ENCODE peak calls at places on chromosomes 2 and 18, in five cellular contexts. B is effector memory CD4-positive, alpha-beta T cell; Q is CD8-positive, alpha-beta memory T cell; T is tibial nerve; U is GM23248. S is an unnamed sample.

GRCh38 chr2:11802782-11803191 is 56.4 kb downstream of the LPIN1 start:
- DNase-seq in B (no peak), Q (no peak), T (no peak), U (peak), S (no peak)

GRCh38 chr2:144012304-144012703 is 507.6 kb downstream of the ZEB2 start:
- DNase-seq in B (no peak), Q (no peak), T (no peak), U (no peak), S (no peak)

GRCh38 chr2:158049129-158049855 is 52.4 kb upstream of the UPP2 start:
- DNase-seq in B (no peak), Q (no peak), T (no peak), U (no peak), S (no peak)

GRCh38 chr2:107553534-107553933 is 273.2 kb upstream of the RGPD4 start:
- DNase-seq in B (no peak), Q (no peak), T (no peak), U (peak), S (no peak)

GRCh38 chr2:19350678-19351401 is 7.6 kb downstream of the OSR1 start:
- DNase-seq in B (no peak), Q (no peak), T (no peak), U (no peak), S (no peak)

GRCh38 chr2:38174646-38175096 is 98.7 kb upstream of the CYP1B1 start:
- DNase-seq in B (no peak), Q (no peak), T (no peak), U (peak), S (no peak)

GRCh38 chr2:209094221-209094620 is 329.6 kb upstream of the MAP2 start:
- DNase-seq in B (no peak), Q (no peak), T (no peak), U (no peak), S (no peak)

GRCh38 chr2:1518501-1518821 is 105.2 kb downstream of the TPO start:
- DNase-seq in B (no peak), Q (peak), T (no peak), U (no peak), S (no peak)

GRCh38 chr18:32287249-32287648 is 97.4 kb downstream of the MEP1B start:
- DNase-seq in B (no peak), Q (no peak), T (no peak), U (no peak), S (no peak)
- H3K27ac ChIP-seq in B (no peak), Q (no peak), T (peak), U (no peak), S (no peak)

GRCh38 chr2:60998628-60999545 is 18.6 kb upstream of the PEX13 start:
- DNase-seq in B (no peak), Q (peak), T (no peak), U (peak), S (no peak)
- H3K27ac ChIP-seq in B (no peak), Q (no peak), T (no peak), U (no peak), S (no peak)

GRCh38 chr2:226483745-226484619 is 315.6 kb downstream of the IRS1 start:
- DNase-seq in B (no peak), Q (no peak), T (no peak), U (peak), S (no peak)
- H3K27ac ChIP-seq in B (no peak), Q (no peak), T (no peak), U (no peak), S (no peak)

GRCh38 chr2:69565431-69565839 is 78.1 kb downstream of the AAK1 start:
- DNase-seq in B (peak), Q (peak), T (peak), U (peak), S (peak)

GRCh38 chr2:69564604-69565003 is 78.9 kb downstream of the AAK1 start:
- DNase-seq in B (no peak), Q (no peak), T (no peak), U (no peak), S (no peak)

GRCh38 chr2:69567909-69568300 is 75.6 kb downstream of the AAK1 start:
- DNase-seq in B (no peak), Q (no peak), T (no peak), U (peak), S (no peak)

GRCh38 chr2:69566669-69567068 is 76.9 kb downstream of the AAK1 start:
- DNase-seq in B (no peak), Q (no peak), T (no peak), U (no peak), S (no peak)

DNA sequence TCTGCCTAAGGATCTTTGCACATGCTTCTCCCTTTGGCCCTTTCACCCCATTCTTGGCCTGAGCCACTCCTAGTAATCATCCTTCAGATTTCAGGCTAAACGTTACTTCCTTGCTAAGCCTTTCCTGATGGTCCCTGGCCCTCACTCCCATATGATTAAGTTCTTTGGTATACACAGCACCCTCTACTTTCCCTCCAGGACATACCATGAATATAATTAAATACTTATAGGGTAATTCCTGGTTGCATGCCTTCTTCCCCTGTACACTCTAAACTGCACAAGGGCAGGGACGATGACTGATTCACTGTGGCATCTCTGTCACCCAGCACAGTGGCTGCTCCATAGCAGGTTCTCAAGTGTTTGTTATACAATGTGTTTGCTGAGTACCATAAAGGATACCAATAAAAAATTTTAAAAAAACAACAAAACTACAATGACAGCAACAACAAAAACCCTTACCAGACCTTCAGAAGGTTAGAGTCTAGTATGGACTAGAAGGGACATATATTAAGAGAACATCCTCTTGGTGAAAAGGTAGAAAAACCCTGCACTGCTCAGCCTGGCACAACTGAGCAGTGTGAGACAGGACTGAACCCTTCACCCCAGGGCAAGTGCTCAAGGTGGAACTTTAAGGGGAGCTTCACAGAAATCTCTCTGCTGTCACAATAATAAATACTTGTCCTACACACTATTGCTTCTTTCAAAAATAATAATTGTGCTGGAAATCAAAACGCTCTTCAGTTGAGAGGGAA is 76.2 kb downstream of the AAK1 start:
- DNase-seq in B (no peak), Q (no peak), T (no peak), U (peak), S (no peak)
- H3K27ac ChIP-seq in B (no peak), Q (no peak), T (no peak), U (peak), S (no peak)

GRCh38 chr18:52392160-52392559 is 52.2 kb downstream of the DCC start:
- DNase-seq in B (no peak), Q (no peak), T (no peak), U (no peak), S (no peak)
- H3K27ac ChIP-seq in B (no peak), Q (no peak), T (no peak), U (no peak), S (no peak)

GRCh38 chr2:36468463-36469266 is 113.1 kb downstream of the CRIM1 start:
- DNase-seq in B (no peak), Q (no peak), T (no peak), U (peak), S (no peak)
- H3K27ac ChIP-seq in B (no peak), Q (no peak), T (peak), U (peak), S (no peak)

DNA sequence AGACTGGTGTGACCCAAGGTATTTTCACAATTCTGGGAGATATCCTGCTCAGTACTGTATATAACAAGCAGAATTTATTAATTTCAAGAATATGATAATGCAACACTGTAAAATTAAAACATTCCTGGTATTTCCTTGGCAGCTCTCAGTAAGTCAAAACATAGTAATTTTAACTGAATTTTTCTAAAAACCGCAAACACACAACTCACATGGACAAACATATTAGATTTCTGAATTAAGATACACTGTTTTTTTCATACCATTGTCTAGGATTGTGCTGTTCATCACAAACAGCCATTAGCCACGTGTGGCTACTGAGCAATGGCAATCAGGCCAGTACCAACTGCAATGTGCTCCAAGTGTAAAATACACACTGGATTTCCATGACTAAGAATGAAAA is 29.6 kb downstream of the LPIN2 start:
- DNase-seq in B (no peak), Q (no peak), T (no peak), U (peak), S (no peak)
- H3K27ac ChIP-seq in B (peak), Q (no peak), T (no peak), U (peak), S (no peak)

GRCh38 chr2:29281086-29281485 is 165.9 kb downstream of the CLIP4 start:
- DNase-seq in B (no peak), Q (no peak), T (no peak), U (no peak), S (no peak)

GRCh38 chr2:29273704-29274611 is 158.7 kb downstream of the CLIP4 start:
- DNase-seq in B (no peak), Q (no peak), T (no peak), U (peak), S (no peak)

GRCh38 chr2:29275186-29275585 is 160.0 kb downstream of the CLIP4 start:
- DNase-seq in B (no peak), Q (no peak), T (no peak), U (no peak), S (no peak)

GRCh38 chr2:29281585-29281984 is 166.4 kb downstream of the CLIP4 start:
- DNase-seq in B (no peak), Q (no peak), T (no peak), U (peak), S (peak)

GRCh38 chr2:29278964-29279363 is 163.7 kb downstream of the CLIP4 start:
- DNase-seq in B (no peak), Q (no peak), T (no peak), U (no peak), S (no peak)
- H3K27ac ChIP-seq in B (no peak), Q (no peak), T (no peak), U (no peak), S (no peak)

GRCh38 chr2:120182019-120182560 is 41.1 kb downstream of the TMEM185B start:
- DNase-seq in B (no peak), Q (peak), T (no peak), U (no peak), S (no peak)
- H3K27ac ChIP-seq in B (no peak), Q (no peak), T (no peak), U (no peak), S (no peak)

DNA sequence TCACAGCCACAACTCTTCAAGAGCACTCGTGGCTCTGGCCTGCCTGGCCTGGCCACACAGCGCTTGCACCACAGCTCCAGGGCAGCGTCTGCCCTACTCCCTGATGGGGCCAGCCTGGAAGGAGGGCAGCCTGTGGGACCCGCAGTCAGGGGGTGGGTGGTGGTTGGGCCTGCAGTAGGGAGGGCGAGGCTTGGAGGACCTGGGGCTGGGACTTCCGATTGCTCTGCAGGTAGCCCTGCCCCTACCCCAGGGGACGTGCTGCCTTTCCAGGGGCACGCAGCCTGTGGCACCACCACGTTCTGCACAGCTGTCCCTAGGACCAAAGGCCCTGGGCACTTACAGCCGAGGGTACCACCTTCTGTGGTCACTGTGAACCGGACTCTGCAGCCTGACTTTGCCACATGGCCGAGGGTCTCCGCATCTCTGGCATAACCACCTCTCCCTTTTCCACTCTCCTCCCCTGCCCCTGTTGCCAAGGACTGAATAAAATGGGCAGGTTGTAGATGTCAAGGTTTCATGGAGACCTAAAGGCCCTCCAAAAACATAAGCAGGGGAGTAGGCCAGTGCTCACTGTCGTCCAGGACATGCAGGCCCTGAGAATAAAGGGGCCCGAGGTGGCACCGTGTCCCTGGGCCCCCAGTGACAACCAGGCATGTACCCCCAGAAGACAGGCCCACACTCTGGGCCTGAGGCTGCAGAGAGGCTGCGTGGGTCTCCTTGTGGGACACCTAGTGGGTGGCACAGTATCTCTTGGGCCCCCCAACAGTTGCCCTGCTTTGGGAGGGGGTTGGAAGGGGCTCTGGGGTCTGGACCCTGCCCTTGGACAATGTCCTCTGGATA is 87.3 kb downstream of the INHBB start:
- DNase-seq in B (no peak), Q (no peak), T (no peak), U (no peak), S (no peak)
- H3K27ac ChIP-seq in B (no peak), Q (no peak), T (no peak), U (no peak), S (no peak)